ENCODE peak calls at places on chromosomes 1 and 21, in seven cellular contexts. J, S, I, Z, R, N and Y are unnamed samples.

GRCh38 chr21:32298148-32298559 is 501 bp upstream of the MRAP start:
- DNase-seq in S (no peak), Z (no peak), I (no peak), N (no peak), R (no peak), J (peak), Y (no peak)

GRCh38 chr1:83615379-83615778 is 383.6 kb downstream of the TTLL7 start:
- DNase-seq in I (no peak), S (no peak), R (no peak), J (no peak), N (no peak), Z (no peak), Y (no peak)

GRCh38 chr1:35539824-35540261 is 17.4 kb downstream of the KIAA0319L start:
- DNase-seq in R (no peak), J (peak), N (no peak), S (peak), Z (no peak), I (no peak), Y (peak)

GRCh38 chr1:155125946-155126493 is 1.7 kb upstream of the EFNA1 start:
- DNase-seq in N (peak), J (peak), S (no peak), I (no peak), Z (no peak), R (no peak), Y (no peak)

GRCh38 chr1:82979593-82980230 is 1019.2 kb downstream of the TTLL7 start:
- DNase-seq in I (no peak), R (no peak), J (no peak), Z (no peak), S (peak), N (no peak), Y (peak)

GRCh38 chr1:38138498-38139233 is 92.1 kb upstream of the POU3F1 start:
- DNase-seq in N (no peak), Z (peak), S (peak), J (peak), I (peak), R (no peak), Y (no peak)

GRCh38 chr1:235105051-235106043 is 23.3 kb downstream of the TOMM20 start:
- DNase-seq in N (no peak), Z (peak), S (peak), R (no peak), J (peak), I (no peak), Y (peak)

GRCh38 chr1:51410568-51411460 is 80.5 kb upstream of the TTC39A start:
- DNase-seq in J (peak), Z (no peak), N (no peak), S (peak), I (no peak), R (no peak), Y (no peak)

GRCh38 chr1:181092056-181092455 is 3.6 kb downstream of the IER5 start:
- DNase-seq in S (no peak), N (no peak), Z (no peak), J (no peak), I (no peak), R (no peak), Y (no peak)

GRCh38 chr1:14571810-14572767 is 26.4 kb upstream of the KAZN start:
- DNase-seq in Z (no peak), S (peak), R (no peak), N (peak), I (no peak), J (no peak), Y (peak)

GRCh38 chr21:21226472-21226871 is 228.3 kb downstream of the NCAM2 start:
- DNase-seq in R (no peak), I (no peak), Z (no peak), J (no peak), S (no peak), N (no peak), Y (no peak)

GRCh38 chr21:42263591-42264131 is 44.7 kb downstream of the ABCG1 start:
- DNase-seq in R (peak), N (peak), S (no peak), I (no peak), J (no peak), Z (no peak), Y (no peak)

GRCh38 chr1:2914702-2915101 is 106.6 kb upstream of the ACTRT2 start:
- DNase-seq in R (no peak), N (no peak), J (no peak), Z (no peak), I (no peak), S (no peak), Y (no peak)
- TF ChIP-seq CTCF in R (peak), N (no peak), J (no peak), Z (no peak), I (no peak), S (no peak), Y (no peak)

GRCh38 chr1:109689844-109690405 is 2.3 kb downstream of the GSTM1 start:
- DNase-seq in S (no peak), I (no peak), N (no peak), R (no peak), J (no peak), Z (no peak), Y (no peak)

GRCh38 chr1:109691762-109692161 is 4.1 kb downstream of the GSTM1 start:
- DNase-seq in R (no peak), N (no peak), I (no peak), J (no peak), Z (no peak), S (no peak), Y (no peak)

DNA sequence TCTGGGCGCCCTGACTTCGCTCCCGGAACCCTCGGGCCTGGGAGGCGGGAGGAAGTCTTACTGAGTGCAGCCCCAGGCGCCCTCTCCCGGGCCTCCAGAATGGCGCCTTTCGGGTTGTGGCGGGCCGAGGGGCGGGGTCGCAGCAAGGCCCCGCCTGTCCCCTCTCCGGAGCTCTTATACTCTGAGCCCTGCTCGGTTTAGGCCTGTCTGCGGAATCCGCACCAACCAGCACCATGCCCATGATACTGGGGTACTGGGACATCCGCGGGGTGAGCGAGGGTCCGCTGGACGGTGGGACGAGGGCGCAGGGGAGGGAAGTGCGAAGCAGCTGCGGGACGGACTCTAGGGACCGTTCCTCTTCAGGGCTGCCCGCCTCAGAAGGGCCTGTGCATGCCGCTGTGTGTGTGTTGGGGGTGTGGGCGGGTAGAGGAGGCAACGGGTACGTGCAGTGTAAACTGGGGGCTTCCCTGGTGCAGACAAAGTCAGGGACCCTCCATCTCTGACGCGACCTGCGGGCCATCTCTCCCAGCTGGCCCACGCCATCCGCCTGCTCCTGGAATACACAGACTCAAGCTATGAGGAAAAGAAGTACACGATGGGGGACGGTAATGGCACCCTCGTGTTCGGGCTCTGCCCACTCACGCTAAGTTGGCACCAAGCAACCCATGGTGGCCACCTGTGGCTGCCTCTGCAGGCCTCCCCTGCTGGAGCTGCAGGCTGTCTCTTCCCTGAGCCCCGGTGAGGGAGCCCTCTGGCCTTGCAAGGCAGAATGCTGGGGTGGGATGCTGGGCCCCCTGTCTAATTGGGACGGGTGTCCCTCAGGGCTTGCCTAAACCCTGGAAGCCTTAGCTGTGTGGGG is at the start of gene GSTM1:
- DNase-seq in S (no peak), I (no peak), N (no peak), Z (no peak), R (no peak), J (no peak), Y (no peak)
- TF ChIP-seq CTCF in S (no peak), I (no peak), N (no peak), Z (no peak), R (peak), J (no peak), Y (no peak)

DNA sequence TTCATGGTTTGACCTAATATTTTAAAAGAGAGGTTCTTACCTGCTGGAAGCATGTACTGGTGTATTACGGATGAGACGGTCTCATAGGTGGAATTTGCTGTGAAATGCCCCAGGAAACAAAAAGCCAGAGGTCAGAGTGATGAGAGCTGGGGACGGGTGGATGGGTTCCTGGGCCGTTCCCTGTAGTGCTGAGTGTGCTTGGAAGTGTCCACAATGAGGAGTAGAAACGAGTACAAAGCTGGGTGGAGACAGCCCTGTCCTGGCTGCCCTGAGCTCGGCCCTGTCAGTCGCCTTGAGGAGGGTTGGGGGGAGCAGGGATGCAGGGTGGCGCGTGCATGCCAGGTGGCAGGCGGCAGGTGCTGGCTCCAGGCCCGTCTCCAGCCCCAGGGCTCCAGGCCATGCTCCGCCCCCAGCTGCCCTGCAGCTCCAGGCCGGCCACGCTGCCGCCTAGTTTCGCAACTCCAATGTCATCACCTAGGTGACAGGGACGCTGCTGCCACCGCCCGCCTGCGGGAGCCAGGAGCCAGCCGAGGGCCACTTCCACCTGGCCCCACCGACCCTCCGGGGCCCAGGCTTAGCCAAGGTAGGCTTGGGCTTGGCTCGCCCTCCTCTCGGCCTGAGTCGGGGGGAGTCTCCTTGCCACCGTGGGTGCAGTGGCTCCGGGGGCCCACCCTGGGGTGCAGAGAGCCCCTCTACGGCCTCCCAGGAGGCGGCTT is 16.4 kb downstream of the TP73 start:
- DNase-seq in S (no peak), N (no peak), Z (no peak), R (peak), J (peak), I (peak), Y (no peak)
- TF ChIP-seq CTCF in S (no peak), N (no peak), Z (no peak), R (no peak), J (no peak), I (no peak), Y (no peak)

GRCh38 chr1:58065520-58065919 is 481.0 kb downstream of the OMA1 start:
- DNase-seq in N (peak), J (no peak), I (no peak), Z (no peak), S (no peak), R (no peak), Y (peak)
- TF ChIP-seq CTCF in N (no peak), J (no peak), I (no peak), Z (peak), S (peak), R (no peak), Y (no peak)

GRCh38 chr1:9448132-9449105 is 90.8 kb upstream of the SLC25A33 start:
- DNase-seq in I (no peak), R (no peak), N (peak), J (no peak), Z (no peak), S (no peak), Y (no peak)
- TF ChIP-seq CTCF in I (peak), R (peak), N (no peak), J (peak), Z (no peak), S (no peak), Y (no peak)

DNA sequence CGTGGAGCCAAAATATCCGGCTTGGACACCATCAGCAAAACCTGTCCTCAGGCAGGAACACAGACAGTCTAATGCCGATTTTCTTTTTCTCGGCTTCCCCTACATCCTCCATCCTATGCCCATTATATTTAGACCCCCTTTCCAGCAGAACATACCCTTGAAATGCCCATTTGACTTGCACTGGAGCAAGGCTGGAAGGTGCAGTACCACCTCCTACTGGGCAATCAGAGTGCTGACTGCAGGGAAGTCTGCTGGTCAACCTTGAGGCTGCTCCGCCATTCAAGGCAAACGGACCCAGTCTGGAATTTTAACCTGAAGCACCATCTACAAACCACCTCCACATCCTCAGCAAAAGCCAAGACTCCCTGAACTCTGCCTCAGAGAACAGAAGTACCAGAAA is 79.5 kb downstream of the TIAM1 start:
- DNase-seq in J (no peak), Z (no peak), N (no peak), R (no peak), S (no peak), I (no peak), Y (no peak)
- TF ChIP-seq CTCF in J (no peak), Z (no peak), N (no peak), R (peak), S (no peak), I (no peak), Y (no peak)